ENCODE peak calls at places on chromosomes 16 and 17, in five cellular contexts. U is epithelial cell of proximal tubule, G is astrocyte of the cerebellum, F is lower leg skin, E is small intestine. L is an unnamed sample.

GRCh38 chr17:64377769-64378282 is 12.8 kb downstream of the PECAM1 start:
- DNase-seq in F (no peak), U (no peak), G (no peak), E (no peak), L (no peak)

GRCh38 chr17:83103200-83103937 is 24.0 kb downstream of the METRNL start:
- DNase-seq in E (peak; percentile 82), G (no peak), F (no peak), U (no peak), L (no peak)

GRCh38 chr16:85428899-85429775 is 184.0 kb upstream of the GSE1 start:
- DNase-seq in G (no peak), U (no peak), F (peak; percentile 77), E (no peak), L (no peak)

GRCh38 chr17:46089389-46089965 is 90.4 kb downstream of the STH start:
- DNase-seq in F (no peak), E (no peak), U (no peak), G (no peak), L (no peak)

GRCh38 chr17:8384801-8385335 is 1.9 kb upstream of the RPL26 start:
- DNase-seq in F (no peak), E (no peak), U (peak; percentile 94), G (peak; percentile 64), L (no peak)

GRCh38 chr17:43405861-43406260 is 7.1 kb downstream of the ARL4D start:
- DNase-seq in E (no peak), U (no peak), G (no peak), F (no peak), L (no peak)

GRCh38 chr17:33202011-33202410 is 91.1 kb downstream of the ASIC2 start:
- DNase-seq in F (peak; percentile 56), G (no peak), U (no peak), E (peak; percentile 14), L (no peak)

GRCh38 chr16:62720651-62721050 is 684.4 kb upstream of the CDH8 start:
- DNase-seq in G (no peak), U (no peak), F (no peak), E (no peak), L (no peak)

GRCh38 chr16:27515874-27516353 is 33.8 kb downstream of the GTF3C1 start:
- DNase-seq in E (peak; percentile 5), U (no peak), F (no peak), G (no peak), L (no peak)

GRCh38 chr16:21598676-21599157 is 660 bp upstream of the METTL9 start:
- DNase-seq in E (peak; percentile 46), G (no peak), U (no peak), F (no peak), L (no peak)

GRCh38 chr17:82343560-82343959 is 10.0 kb upstream of the SECTM1 start:
- DNase-seq in U (no peak), G (no peak), F (no peak), E (no peak), L (no peak)

GRCh38 chr17:16255481-16255901 is 38.5 kb downstream of the PIGL start:
- DNase-seq in U (no peak), G (peak; percentile 49), E (peak; percentile 94), F (no peak), L (peak; percentile 23)

GRCh38 chr16:70777973-70778406 is 23.0 kb downstream of the VAC14 start:
- DNase-seq in F (no peak), E (no peak), U (no peak), G (no peak), L (peak; percentile 97)

GRCh38 chr17:16013943-16014407 is 14.4 kb downstream of the TTC19 start:
- DNase-seq in E (peak; percentile 24), G (peak; percentile 53), U (peak; percentile 16), F (no peak), L (no peak)

GRCh38 chr17:39963826-39964225 is 1.0 kb downstream of the GSDMA start:
- DNase-seq in F (no peak), U (no peak), G (no peak), E (peak; percentile 50), L (no peak)

GRCh38 chr16:24980077-24980793 is 34.9 kb downstream of the ARHGAP17 start:
- DNase-seq in G (no peak), F (no peak), E (no peak), U (no peak), L (peak; percentile 32)

GRCh38 chr16:89860747-89861304 is 12.6 kb upstream of the TCF25 start:
- DNase-seq in E (peak; percentile 54), G (no peak), U (no peak), F (peak; percentile 91), L (no peak)

GRCh38 chr16:72530434-72530833 is 358.5 kb upstream of the PMFBP1 start:
- DNase-seq in G (no peak), E (no peak), F (no peak), U (no peak), L (no peak)

GRCh38 chr16:50684823-50685455 is 3.8 kb upstream of the SNX20 start:
- DNase-seq in G (no peak), U (no peak), E (no peak), F (no peak), L (no peak)

GRCh38 chr16:87968541-87968940 is 17.3 kb downstream of the BANP start:
- DNase-seq in E (no peak), U (no peak), F (no peak), G (no peak), L (no peak)

GRCh38 chr17:4310349-4311060 is 46.7 kb upstream of the ANKFY1 start:
- DNase-seq in E (peak; percentile 36), U (no peak), F (no peak), G (peak; percentile 28), L (peak; percentile 49)

GRCh38 chr17:28449861-28450260 is 23.6 kb upstream of the SLC13A2 start:
- DNase-seq in U (no peak), E (no peak), G (no peak), F (no peak), L (no peak)

GRCh38 chr16:1105888-1106620 is 10.0 kb upstream of the C1QTNF8 start:
- DNase-seq in G (no peak), F (no peak), U (no peak), E (peak; percentile 58), L (no peak)

GRCh38 chr16:85381738-85382592 is 231.2 kb upstream of the GSE1 start:
- DNase-seq in G (peak; percentile 67), U (no peak), E (no peak), F (no peak), L (no peak)

GRCh38 chr17:81349397-81350319 is 45.6 kb upstream of the BAHCC1 start:
- DNase-seq in U (no peak), G (no peak), F (peak; percentile 87), E (no peak), L (no peak)

GRCh38 chr16:87047221-87048037 is 269.8 kb downstream of the C16orf95 start:
- DNase-seq in U (no peak), F (no peak), E (no peak), G (no peak), L (no peak)

GRCh38 chr17:27947005-27947406 is 53.8 kb upstream of the LYRM9 start:
- DNase-seq in U (no peak), F (no peak), E (no peak), G (no peak), L (no peak)

GRCh38 chr16:81136331-81137011 is 40.3 kb upstream of the GCSH start:
- DNase-seq in U (no peak), E (no peak), G (no peak), F (no peak), L (peak; percentile 6)

GRCh38 chr16:27703545-27703944 is 153.6 kb downstream of the KATNIP start:
- DNase-seq in G (no peak), F (peak; percentile 70), E (no peak), U (no peak), L (no peak)

GRCh38 chr16:70577256-70577698 is 53.7 kb downstream of the SF3B3 start:
- DNase-seq in U (peak; percentile 65), E (no peak), F (peak; percentile 82), G (no peak), L (no peak)

GRCh38 chr17:30961213-30962188 is 9.3 kb upstream of the RNF135 start:
- DNase-seq in U (no peak), F (peak; percentile 62), G (no peak), E (no peak), L (no peak)

GRCh38 chr17:8846768-8847211 is 20.7 kb downstream of the PIK3R6 start:
- DNase-seq in G (no peak), F (no peak), E (peak; percentile 16), U (no peak), L (peak; percentile 25)

GRCh38 chr17:82315703-82316358 is 1.6 kb downstream of the CD7 start:
- DNase-seq in G (no peak), F (no peak), U (no peak), E (peak; percentile 39), L (no peak)

GRCh38 chr16:12672986-12673385 is 130.7 kb downstream of the CPPED1 start:
- DNase-seq in U (no peak), E (no peak), F (no peak), G (no peak), L (no peak)

GRCh38 chr17:55746466-55746865 is 4.4 kb upstream of the PCTP start:
- DNase-seq in E (no peak), G (no peak), F (no peak), U (no peak), L (no peak)

GRCh38 chr16:53504161-53504663 is 1.2 kb upstream of the AKTIP start:
- DNase-seq in U (no peak), F (peak; percentile 90), G (no peak), E (peak; percentile 37), L (no peak)

GRCh38 chr16:53501216-53501859 is 1.7 kb downstream of the AKTIP start:
- DNase-seq in U (no peak), G (no peak), F (no peak), E (peak; percentile 56), L (no peak)

GRCh38 chr16:53502331-53503269 is at the start of gene AKTIP:
- DNase-seq in E (peak; percentile 56), F (peak; percentile 93), U (no peak), G (no peak), L (no peak)

GRCh38 chr16:53504665-53505064 is 1.7 kb upstream of the AKTIP start:
- DNase-seq in F (no peak), U (peak; percentile 62), E (peak; percentile 9), G (no peak), L (no peak)

GRCh38 chr16:53503270-53503911 is 382 bp upstream of the AKTIP start:
- DNase-seq in E (peak; percentile 100), U (peak; percentile 98), G (peak; percentile 100), F (peak; percentile 100), L (peak; percentile 100)
- H3K4me3 ChIP-seq in E (peak overlapping the region; percentile 78), U (peak overlapping the region; percentile 81), G (peak overlapping the region; percentile 72), F (no peak overlapping the region), L (peak overlapping the region; percentile 81)

GRCh38 chr16:30187556-30187865 is 4.1 kb downstream of the CORO1A start:
- DNase-seq in F (no peak), E (no peak), G (no peak), U (no peak), L (no peak)
- H3K4me3 ChIP-seq in F (no peak overlapping the region), E (no peak overlapping the region), G (no peak overlapping the region), U (no peak overlapping the region), L (no peak overlapping the region)

DNA sequence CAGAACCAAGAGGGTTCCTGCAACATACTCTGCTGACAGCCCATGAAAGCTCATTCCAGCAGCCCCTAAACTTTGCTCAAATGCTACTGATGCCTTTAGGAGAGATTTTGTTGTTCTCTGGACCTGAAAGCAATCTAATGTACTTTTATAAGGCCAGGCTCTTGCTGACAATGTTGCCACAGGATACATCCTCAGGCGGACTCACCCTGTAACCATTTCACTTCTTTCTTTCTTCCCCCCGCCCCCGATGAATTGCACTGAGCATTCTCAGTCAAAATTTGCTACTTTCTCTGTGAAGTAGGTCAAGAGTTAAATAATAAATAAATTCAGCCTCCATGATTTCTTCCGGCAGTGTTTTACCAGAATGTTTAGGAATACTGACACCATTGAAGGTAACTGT is 1.5 kb downstream of the GAS7 start:
- DNase-seq in U (no peak), G (no peak), E (no peak), F (no peak), L (no peak)
- H3K4me3 ChIP-seq in U (no peak overlapping the region), G (no peak overlapping the region), E (no peak overlapping the region), F (no peak overlapping the region), L (no peak overlapping the region)

GRCh38 chr17:77905766-77906165 is 52.7 kb upstream of the TNRC6C start:
- DNase-seq in G (no peak), F (peak; percentile 66), U (no peak), E (no peak), L (no peak)
- H3K4me3 ChIP-seq in G (no peak overlapping the region), F (no peak overlapping the region), U (no peak overlapping the region), E (no peak overlapping the region), L (no peak overlapping the region)